ENCODE peak calls at places on chromosome 5, in seven cellular contexts. G is lower lobe of right lung; A is lower leg skin; P is heart left ventricle; V is CD8-positive, alpha-beta T cell; L is endothelial cell; N is PC-3. Y is an unnamed sample.

GRCh38 chr5:2219149-2219776 is 336.5 kb upstream of the IRX4 start:
- DNase-seq in V (no peak), A (no peak), P (no peak), G (no peak), L (no peak), N (no peak), Y (no peak)

GRCh38 chr5:144167998-144168397 is 2.5 kb downstream of the YIPF5 start:
- DNase-seq in A (no peak), V (no peak), P (no peak), N (no peak), G (no peak), L (no peak), Y (no peak)

GRCh38 chr5:143957455-143957854 is 145.5 kb downstream of the HMHB1 start:
- DNase-seq in P (no peak), N (no peak), G (no peak), A (no peak), L (no peak), V (no peak), Y (no peak)

GRCh38 chr5:20649966-20650365 is 662.0 kb upstream of the CDH18 start:
- DNase-seq in G (no peak), V (no peak), P (no peak), L (no peak), A (no peak), N (no peak), Y (no peak)

GRCh38 chr5:150339841-150340240 is 17.7 kb upstream of the TCOF1 start:
- DNase-seq in V (no peak), N (no peak), A (no peak), G (no peak), L (no peak), P (no peak), Y (no peak)

GRCh38 chr5:66440202-66440680 is 156.0 kb upstream of the MAST4 start:
- DNase-seq in V (no peak), G (no peak), N (no peak), L (no peak), P (peak), A (no peak), Y (no peak)

GRCh38 chr5:137325721-137326120 is 173.4 kb downstream of the SPOCK1 start:
- DNase-seq in A (no peak), V (no peak), N (no peak), P (no peak), L (no peak), G (no peak), Y (no peak)

GRCh38 chr5:67366256-67366655 is 169.7 kb upstream of the CD180 start:
- DNase-seq in N (no peak), G (no peak), P (no peak), L (no peak), A (no peak), V (no peak), Y (no peak)

GRCh38 chr5:146682899-146683298 is 166.9 kb upstream of the GPR151 start:
- DNase-seq in L (no peak), G (no peak), V (no peak), A (no peak), N (no peak), P (no peak), Y (no peak)

GRCh38 chr5:141729387-141730006 is 47.5 kb upstream of the ARAP3 start:
- DNase-seq in V (no peak), N (no peak), A (no peak), G (no peak), L (no peak), P (no peak), Y (no peak)

GRCh38 chr5:123817267-123817666 is 305.3 kb downstream of the CSNK1G3 start:
- DNase-seq in G (no peak), V (no peak), L (no peak), N (no peak), A (no peak), P (no peak), Y (no peak)

GRCh38 chr5:2748180-2748840 is 3.2 kb downstream of the IRX2 start:
- DNase-seq in L (no peak), V (no peak), N (no peak), A (no peak), P (no peak), G (no peak), Y (no peak)

GRCh38 chr5:135213466-135214239 is 179.6 kb upstream of the PITX1 start:
- DNase-seq in G (no peak), N (no peak), P (no peak), A (peak), V (no peak), L (no peak), Y (peak)

GRCh38 chr5:147396070-147396469 is 113.8 kb downstream of the DPYSL3 start:
- DNase-seq in N (no peak), V (no peak), L (no peak), G (peak), P (no peak), A (no peak), Y (no peak)

GRCh38 chr5:142655339-142656267 is 30.3 kb downstream of the FGF1 start:
- DNase-seq in A (peak), G (peak), L (peak), P (peak), V (peak), N (peak), Y (peak)

GRCh38 chr5:107359033-107359915 is 311.5 kb downstream of the EFNA5 start:
- DNase-seq in L (no peak), N (peak), G (no peak), V (no peak), A (no peak), P (no peak), Y (no peak)

GRCh38 chr5:123690821-123691220 is 178.8 kb downstream of the CSNK1G3 start:
- DNase-seq in A (no peak), P (no peak), L (no peak), N (no peak), G (no peak), V (no peak), Y (no peak)

GRCh38 chr5:179887095-179887494 is 20.6 kb downstream of the TBC1D9B start:
- DNase-seq in L (no peak), A (no peak), V (no peak), G (no peak), P (peak), N (no peak), Y (no peak)

GRCh38 chr5:9348296-9348996 is 197.4 kb downstream of the SEMA5A start:
- DNase-seq in N (peak), L (no peak), G (no peak), V (no peak), A (no peak), P (no peak), Y (no peak)

GRCh38 chr5:65121880-65122436 is 353.2 kb downstream of the CWC27 start:
- DNase-seq in A (no peak), G (no peak), P (no peak), L (no peak), N (no peak), V (no peak), Y (no peak)

GRCh38 chr5:133882107-133882695 is 86.2 kb downstream of the C5orf15 start:
- DNase-seq in A (no peak), N (no peak), G (no peak), V (no peak), P (no peak), L (no peak), Y (no peak)

GRCh38 chr5:143494162-143494561 is 90.7 kb upstream of the NR3C1 start:
- DNase-seq in N (peak), L (no peak), G (no peak), P (no peak), A (no peak), V (no peak), Y (no peak)

GRCh38 chr5:136040746-136041415 is 12.1 kb downstream of the TGFBI start:
- DNase-seq in P (no peak), G (no peak), N (peak), V (no peak), A (no peak), L (no peak), Y (no peak)

GRCh38 chr5:72355706-72356299 is 35.6 kb downstream of the PTCD2 start:
- DNase-seq in V (no peak), N (peak), A (no peak), G (no peak), L (peak), P (no peak), Y (no peak)

GRCh38 chr5:94499806-94500205 is 118.6 kb downstream of the KIAA0825 start:
- DNase-seq in P (no peak), V (no peak), G (no peak), N (no peak), L (no peak), A (no peak), Y (no peak)

GRCh38 chr5:177294632-177295031 is 8.9 kb downstream of the RAB24 start:
- DNase-seq in P (no peak), A (peak), N (no peak), G (no peak), L (no peak), V (no peak), Y (peak)

GRCh38 chr5:80998590-80998979 is 38.4 kb downstream of the RASGRF2 start:
- DNase-seq in G (no peak), N (no peak), A (no peak), V (no peak), L (no peak), P (no peak), Y (no peak)

GRCh38 chr5:141858084-141858765 is 20.0 kb downstream of the PCDH1 start:
- DNase-seq in N (no peak), V (no peak), G (no peak), L (no peak), A (no peak), P (no peak), Y (no peak)

GRCh38 chr5:102794047-102794446 is 38.9 kb downstream of the PAM start:
- DNase-seq in L (no peak), G (no peak), V (no peak), A (no peak), N (no peak), P (no peak), Y (no peak)

GRCh38 chr5:102795546-102795945 is 40.4 kb downstream of the PAM start:
- DNase-seq in A (no peak), N (no peak), G (no peak), L (no peak), V (no peak), P (no peak), Y (no peak)

GRCh38 chr5:102789469-102789868 is 34.4 kb downstream of the PAM start:
- DNase-seq in G (no peak), V (no peak), L (no peak), N (no peak), A (no peak), P (no peak), Y (no peak)

GRCh38 chr5:102794677-102795331 is 39.7 kb downstream of the PAM start:
- DNase-seq in L (no peak), V (no peak), A (no peak), N (peak), G (no peak), P (no peak), Y (no peak)

GRCh38 chr5:102792705-102793104 is 37.6 kb downstream of the PAM start:
- DNase-seq in A (no peak), P (no peak), G (no peak), V (no peak), L (no peak), N (peak), Y (no peak)
- TF ChIP-seq CTCF in A (no peak), P (no peak), G (no peak), V (no peak), L (no peak), N (peak), Y (peak)

DNA sequence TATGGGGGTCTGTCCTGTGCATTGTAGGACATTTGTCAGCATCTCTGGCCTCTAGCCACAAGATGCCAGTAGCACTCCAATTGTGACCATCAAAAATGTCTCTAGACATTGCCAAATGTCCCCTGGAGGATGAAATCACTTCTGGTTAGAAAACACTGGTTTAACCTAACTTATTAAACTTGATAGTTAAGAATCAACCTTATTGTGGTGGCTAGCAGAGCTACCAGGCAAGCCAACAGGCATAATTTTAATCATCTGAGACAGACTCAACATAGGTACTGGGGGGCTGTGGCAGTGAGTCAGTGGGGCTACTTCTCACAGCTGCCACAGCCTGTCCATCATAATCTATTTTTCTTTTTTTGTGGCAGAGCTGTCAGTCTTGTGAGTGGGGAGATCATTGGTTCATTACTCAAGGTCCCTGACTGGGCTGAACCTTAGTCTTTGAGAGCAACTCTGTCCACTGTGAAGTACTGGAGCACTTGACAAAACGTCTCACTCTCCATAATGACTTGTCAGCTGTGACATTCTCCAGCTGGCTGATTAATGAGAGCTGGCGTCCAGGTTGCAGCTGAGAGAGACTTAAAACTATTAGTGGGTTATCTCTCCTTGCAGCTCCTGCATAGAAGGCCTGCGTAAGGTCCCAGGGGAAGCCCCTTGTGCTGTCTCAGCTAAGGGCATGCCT is 107.9 kb downstream of the DCP2 start:
- DNase-seq in P (peak), L (no peak), N (no peak), A (no peak), G (no peak), V (no peak), Y (no peak)
- TF ChIP-seq CTCF in P (no peak), L (no peak), N (peak), A (no peak), G (no peak), V (no peak), Y (no peak)

DNA sequence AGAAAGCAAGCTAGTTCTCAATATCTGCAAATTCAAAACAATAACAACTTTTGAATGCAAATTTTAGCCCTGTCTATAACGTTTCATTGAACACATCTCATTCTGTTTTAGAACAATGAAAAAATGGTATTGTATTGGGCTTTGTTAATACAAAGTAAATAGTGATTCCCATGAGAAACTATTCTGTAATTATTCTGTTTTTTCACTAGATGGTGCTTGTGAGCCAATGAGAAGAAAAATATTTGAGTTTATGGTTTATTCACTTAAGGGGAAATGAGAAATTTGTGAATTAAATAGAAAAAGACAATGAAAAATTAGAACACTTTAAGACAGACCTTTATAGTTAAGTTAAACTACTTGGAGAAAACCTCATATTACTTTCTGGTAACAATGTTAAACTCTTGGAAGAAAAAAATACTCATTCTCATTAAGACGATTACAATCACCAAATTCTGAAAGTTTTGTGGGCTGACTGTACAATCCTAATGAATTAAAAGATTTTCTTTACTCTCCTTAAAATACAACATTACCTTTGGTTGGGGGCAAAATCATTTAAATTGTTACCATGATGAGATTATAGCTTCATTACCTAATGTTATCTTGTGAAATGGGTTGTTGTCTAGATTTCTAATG is 127.0 kb downstream of the NNT start:
- DNase-seq in L (no peak), V (no peak), N (peak), G (no peak), P (no peak), A (no peak), Y (no peak)
- TF ChIP-seq CTCF in L (peak), V (peak), N (peak), G (peak), P (peak), A (no peak), Y (peak)

GRCh38 chr5:41410307-41410706 is 100.1 kb downstream of the PLCXD3 start:
- DNase-seq in V (no peak), A (no peak), L (no peak), G (no peak), N (no peak), P (no peak), Y (no peak)

GRCh38 chr5:41412496-41412895 is 97.9 kb downstream of the PLCXD3 start:
- DNase-seq in L (no peak), P (no peak), A (no peak), G (no peak), N (no peak), V (no peak), Y (no peak)

GRCh38 chr5:41408676-41409443 is 101.5 kb downstream of the PLCXD3 start:
- DNase-seq in P (no peak), A (no peak), G (no peak), N (peak), L (no peak), V (no peak), Y (no peak)

GRCh38 chr5:41413067-41413466 is 97.3 kb downstream of the PLCXD3 start:
- DNase-seq in L (no peak), V (no peak), P (no peak), A (no peak), N (peak), G (no peak), Y (no peak)

DNA sequence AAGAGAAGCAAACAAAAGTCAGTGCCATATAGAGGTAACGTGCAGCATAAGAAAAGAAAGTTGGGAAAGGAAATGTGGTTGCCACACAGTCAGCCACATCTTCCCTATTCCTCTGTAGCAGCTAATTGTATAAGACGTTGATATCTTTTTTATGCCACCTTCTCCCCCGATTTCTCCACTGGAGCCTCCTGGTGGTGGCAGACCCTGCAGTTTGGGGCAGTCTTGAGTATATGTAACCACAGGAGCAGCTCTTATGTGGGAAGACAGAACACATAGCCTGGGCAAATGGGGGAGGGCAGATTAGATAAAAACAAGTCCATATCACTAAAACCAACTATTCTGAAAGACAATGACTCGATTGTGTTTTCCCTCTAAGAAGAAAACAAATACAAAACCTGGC is 99.7 kb downstream of the PLCXD3 start:
- DNase-seq in V (no peak), A (no peak), N (no peak), P (no peak), G (no peak), L (no peak), Y (no peak)
- TF ChIP-seq CTCF in V (no peak), A (no peak), N (peak), P (no peak), G (no peak), L (no peak), Y (no peak)

DNA sequence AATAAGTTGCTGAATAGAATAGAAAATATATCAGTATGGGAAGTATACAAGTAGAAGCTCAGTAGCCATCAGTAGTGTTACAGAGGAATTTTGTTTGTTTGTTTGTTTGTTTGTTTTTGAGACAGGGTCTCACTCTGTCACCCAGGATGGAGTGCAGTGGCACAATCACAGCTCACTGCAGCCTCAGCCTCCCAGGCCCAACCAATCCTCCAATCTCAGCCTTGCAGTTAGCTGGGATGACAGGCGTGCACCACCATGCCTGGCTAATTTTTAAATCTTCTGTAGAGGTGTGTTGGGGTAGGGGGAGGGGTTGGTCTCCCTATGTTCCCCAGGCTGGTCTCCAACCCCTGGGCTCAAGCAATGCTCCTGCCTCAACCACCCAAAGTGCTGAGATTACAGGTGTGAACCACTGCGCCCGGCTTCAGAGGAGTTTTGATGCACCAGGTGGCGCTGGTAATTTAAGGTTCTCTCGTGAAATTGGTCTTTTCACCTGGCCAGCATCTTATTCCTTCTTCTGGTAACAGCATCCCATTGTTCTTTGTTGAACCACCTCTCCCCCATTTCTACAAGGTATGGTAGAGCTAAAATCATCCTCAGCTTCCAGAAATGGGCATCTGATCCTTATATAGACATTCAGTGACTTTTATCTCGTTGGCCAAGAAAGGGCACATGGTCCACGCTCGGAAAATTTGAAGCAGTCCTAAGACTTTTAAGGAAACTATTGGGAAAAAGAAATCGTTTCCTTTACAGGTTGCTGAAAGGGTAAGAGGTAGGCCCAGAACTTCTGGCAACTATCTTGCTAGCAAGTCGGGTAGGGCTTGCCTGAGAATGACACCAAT is 157.1 kb downstream of the ARRDC3 start:
- DNase-seq in L (peak), V (peak), N (peak), A (no peak), P (peak), G (peak), Y (no peak)
- TF ChIP-seq CTCF in L (no peak), V (peak), N (peak), A (no peak), P (peak), G (peak), Y (peak)

GRCh38 chr5:160119905-160120266 is 636 bp upstream of the PWWP2A start:
- DNase-seq in N (no peak), G (no peak), P (no peak), L (no peak), V (no peak), A (no peak), Y (no peak)
- TF ChIP-seq CTCF in N (peak), G (peak), P (no peak), L (no peak), V (no peak), A (no peak), Y (peak)

DNA sequence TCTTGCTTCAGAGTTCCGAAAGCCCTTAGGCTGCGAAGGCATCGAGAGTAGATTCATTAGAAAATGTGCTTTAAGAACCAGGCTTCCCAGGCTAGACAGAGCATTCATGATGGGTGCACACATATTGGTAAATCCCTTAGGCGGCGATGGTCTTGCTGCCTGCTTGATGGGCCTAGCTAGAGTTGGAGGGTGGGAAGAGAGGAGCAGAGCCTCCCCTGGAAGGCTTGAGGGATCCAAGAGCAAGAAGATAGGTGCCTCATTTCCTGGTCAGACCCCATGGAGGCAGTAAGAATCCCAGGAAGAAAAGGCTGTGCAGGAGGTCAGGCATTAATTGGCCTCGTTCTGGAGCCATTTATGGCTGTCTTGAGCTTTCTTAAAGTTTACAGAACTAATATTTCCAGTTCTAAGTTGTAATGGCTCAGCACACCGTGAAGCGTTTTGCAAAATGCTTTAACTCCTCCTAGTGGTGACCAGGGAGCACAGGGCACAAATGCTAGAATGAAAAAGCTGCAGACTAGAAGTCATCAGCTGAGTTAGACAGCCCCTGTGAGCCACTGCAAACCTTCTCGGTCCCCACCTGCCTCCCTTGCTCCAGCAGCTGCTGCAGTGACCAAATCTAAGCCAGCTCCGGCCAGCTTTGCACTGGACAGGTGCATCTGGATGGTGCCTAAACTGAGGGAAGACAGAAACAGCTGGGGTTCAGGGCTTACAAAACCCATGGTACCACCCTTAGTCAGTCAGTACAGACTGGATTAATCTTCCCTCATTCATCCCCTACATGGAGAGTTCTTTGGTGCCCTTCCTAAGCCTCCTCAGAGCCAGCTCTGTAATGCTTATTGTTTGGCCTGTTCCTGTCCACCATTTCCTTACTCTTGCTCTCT is 14.7 kb downstream of the SLC45A2 start:
- DNase-seq in P (peak), V (no peak), A (no peak), N (peak), L (peak), G (no peak), Y (no peak)
- TF ChIP-seq CTCF in P (peak), V (peak), A (no peak), N (peak), L (peak), G (peak), Y (peak)

Y was measured in osteocyte.